ENCODE peak calls at places on chromosomes 4 and X, in seven cellular contexts. W is H4, E is T-helper 1 cell, R is A549, K is NCI-H187, U is KBM-7, D is non-pigmented ciliary epithelial cell. J is an unnamed sample.

GRCh38 chr4:14864365-14864762 is 137.9 kb upstream of the CPEB2 start:
- DNase-seq in K (no peak), W (no peak), D (no peak), E (no peak), R (no peak), U (peak), J (no peak)

GRCh38 chr4:7428261-7429068 is 6.3 kb downstream of the PSAPL1 start:
- DNase-seq in U (no peak), R (no peak), K (no peak), D (no peak), E (no peak), W (no peak), J (peak)

GRCh38 chr4:176123710-176124407 is 58.2 kb downstream of the WDR17 start:
- DNase-seq in K (no peak), E (no peak), U (peak), R (no peak), W (peak), D (no peak), J (no peak)

GRCh38 chrX:115393271-115393670 is 103.8 kb downstream of the LUZP4 start:
- DNase-seq in W (peak), K (no peak), D (no peak), U (no peak), R (no peak), E (no peak), J (no peak)

GRCh38 chrX:140918398-140919043 is 83.9 kb upstream of the SPANXB1 start:
- DNase-seq in K (peak), R (peak), E (no peak), D (peak), U (peak), W (peak), J (no peak)

GRCh38 chrX:82224961-82225360 is 1023.1 kb downstream of the SH3BGRL start:
- DNase-seq in K (no peak), U (no peak), D (no peak), E (no peak), R (no peak), W (no peak), J (no peak)

GRCh38 chr4:14165253-14165942 is 537.9 kb upstream of the BOD1L1 start:
- DNase-seq in U (peak), R (no peak), E (no peak), W (no peak), K (no peak), D (no peak), J (no peak)

GRCh38 chr4:183182873-183183725 is 84.0 kb downstream of the WWC2 start:
- DNase-seq in D (peak), K (no peak), R (no peak), U (peak), W (peak), E (no peak), J (peak)

GRCh38 chr4:84529169-84529751 is 30.2 kb upstream of the NKX6-1 start:
- DNase-seq in E (no peak), U (peak), R (peak), W (no peak), D (no peak), K (peak), J (no peak)

GRCh38 chr4:163215896-163216295 is 49.2 kb upstream of the NAF1 start:
- DNase-seq in R (no peak), D (no peak), U (no peak), W (no peak), E (no peak), K (no peak), J (no peak)

GRCh38 chrX:115535844-115536243 is 25.1 kb upstream of the PLS3 start:
- DNase-seq in R (no peak), U (no peak), D (no peak), W (no peak), K (no peak), E (no peak), J (no peak)

GRCh38 chr4:70842761-70843435 is 3.2 kb upstream of the GRSF1 start:
- DNase-seq in E (no peak), U (no peak), K (no peak), R (no peak), D (no peak), W (no peak), J (no peak)

GRCh38 chr4:110865611-110866254 is 242.9 kb upstream of the PITX2 start:
- DNase-seq in W (peak), D (peak), U (no peak), K (no peak), R (no peak), E (no peak), J (no peak)

GRCh38 chrX:16838202-16839066 is 31.7 kb downstream of the RBBP7 start:
- DNase-seq in E (no peak), W (peak), K (no peak), R (no peak), D (no peak), U (no peak), J (no peak)

GRCh38 chr4:95614684-95615205 is 66.0 kb upstream of the UNC5C start:
- DNase-seq in K (no peak), E (no peak), U (no peak), R (no peak), D (no peak), W (no peak), J (no peak)

GRCh38 chr4:118968006-118968405 is 79.4 kb downstream of the SYNPO2 start:
- DNase-seq in K (no peak), R (no peak), E (no peak), U (peak), D (peak), W (peak), J (peak)

GRCh38 chr4:108010167-108010566 is 20.5 kb downstream of the HADH start:
- DNase-seq in R (no peak), E (no peak), U (no peak), D (peak), K (no peak), W (no peak), J (no peak)

GRCh38 chr4:65865489-65865888 is 195.2 kb upstream of the EPHA5 start:
- DNase-seq in W (peak), E (no peak), K (no peak), U (peak), D (no peak), R (no peak), J (no peak)

GRCh38 chr4:73417973-73418372 is 13.9 kb downstream of the ALB start:
- DNase-seq in E (no peak), W (no peak), U (no peak), R (no peak), K (no peak), D (no peak), J (no peak)

GRCh38 chrX:71638409-71638808 is 20.1 kb upstream of the CXCR3 start:
- DNase-seq in U (no peak), K (no peak), R (no peak), D (no peak), W (no peak), E (no peak), J (no peak)

GRCh38 chrX:148611993-148612392 is 111.6 kb downstream of the AFF2 start:
- DNase-seq in U (no peak), E (no peak), D (no peak), K (no peak), R (no peak), W (no peak), J (no peak)

GRCh38 chr4:150641604-150642003 is 59.7 kb downstream of the MAB21L2 start:
- DNase-seq in U (no peak), W (no peak), D (no peak), E (no peak), R (no peak), K (no peak), J (no peak)

GRCh38 chr4:169135776-169136175 is 125.7 kb upstream of the CBR4 start:
- DNase-seq in W (no peak), K (no peak), D (no peak), U (no peak), E (no peak), R (no peak), J (no peak)

GRCh38 chrX:134373736-134374135 is 86.2 kb upstream of the HPRT1 start:
- DNase-seq in E (no peak), W (no peak), D (no peak), K (no peak), R (no peak), U (peak), J (no peak)

GRCh38 chr4:821181-821591 is 4.7 kb downstream of the CPLX1 start:
- DNase-seq in R (no peak), W (no peak), K (no peak), E (no peak), U (no peak), D (no peak), J (no peak)

GRCh38 chr4:174254613-174255012 is 28.9 kb downstream of the FBXO8 start:
- DNase-seq in W (no peak), U (no peak), R (no peak), K (no peak), D (no peak), E (no peak), J (no peak)

GRCh38 chrX:2188316-2188715 is 312.5 kb downstream of the DHRSX start:
- DNase-seq in K (no peak), W (no peak), E (no peak), U (no peak), R (no peak), D (no peak), J (no peak)

GRCh38 chrX:2351321-2351720 is 149.5 kb downstream of the DHRSX start:
- DNase-seq in D (peak), E (no peak), W (peak), R (peak), K (no peak), U (no peak), J (no peak)

GRCh38 chr4:98544141-98544817 is 114.1 kb downstream of the TSPAN5 start:
- DNase-seq in D (no peak), R (no peak), E (no peak), W (no peak), U (no peak), K (no peak), J (no peak)

GRCh38 chr4:128782875-128783614 is 26.5 kb upstream of the JADE1 start:
- DNase-seq in R (no peak), E (no peak), U (no peak), K (no peak), W (no peak), D (no peak), J (no peak)

GRCh38 chr4:136025540-136025939 is 1506.8 kb downstream of the PCDH18 start:
- DNase-seq in U (no peak), E (no peak), R (no peak), W (no peak), D (no peak), K (no peak), J (no peak)

J was measured in Right ventricle myocardium superior.